ENCODE peak calls at places on chromosomes 3 and 15, in five cellular contexts. P is HepG2, X is A549, J is K562, V is GM12878. U is an unnamed sample.

GRCh38 chr3:49161808-49162530 is 4.2 kb downstream of the CCDC71 start:
- DNase-seq in P (no peak), X (no peak), J (no peak), V (no peak), U (no peak)

GRCh38 chr3:33488246-33488645 is 48.0 kb upstream of the UBP1 start:
- DNase-seq in P (no peak), X (no peak), J (no peak), V (no peak), U (no peak)

GRCh38 chr3:10223676-10224639 is 24.3 kb upstream of the TATDN2 start:
- DNase-seq in P (peak), X (peak), J (no peak), V (peak), U (no peak)

GRCh38 chr3:42654331-42655201 is 1.1 kb downstream of the ZBTB47 start:
- DNase-seq in P (peak), X (peak), J (peak), V (no peak), U (peak)

GRCh38 chr15:67405208-67406191 is 115.4 kb upstream of the C15orf61 start:
- DNase-seq in P (no peak), X (peak), J (peak), V (no peak), U (no peak)

GRCh38 chr3:187210555-187211327 is 13.5 kb downstream of the RTP1 start:
- DNase-seq in P (no peak), X (no peak), J (peak), V (no peak), U (no peak)

GRCh38 chr15:46518381-46518780 is 883.6 kb downstream of the SQOR start:
- DNase-seq in P (no peak), X (no peak), J (no peak), V (no peak), U (no peak)

GRCh38 chr15:65326109-65326508 is 21.6 kb downstream of the RNU5B-1 start:
- DNase-seq in P (no peak), X (no peak), J (no peak), V (no peak), U (no peak)

GRCh38 chr15:49046113-49046883 is at the start of gene SECISBP2L:
- DNase-seq in P (peak), X (peak), J (peak), V (peak), U (peak)

GRCh38 chr3:126127452-126127851 is 43.5 kb upstream of the SLC41A3 start:
- DNase-seq in P (no peak), X (no peak), J (no peak), V (no peak), U (peak)

GRCh38 chr3:59290358-59290757 is 240.5 kb upstream of the CFAP20DC start:
- DNase-seq in P (no peak), X (no peak), J (no peak), V (no peak), U (no peak)

GRCh38 chr15:70339551-70340517 is 242.1 kb upstream of the TLE3 start:
- DNase-seq in P (no peak), X (no peak), J (no peak), V (no peak), U (no peak)

GRCh38 chr3:163951397-163951987 is 1126.8 kb downstream of the SI start:
- DNase-seq in P (peak), X (no peak), J (no peak), V (no peak), U (no peak)

GRCh38 chr15:82739086-82739485 is 29.4 kb upstream of the AP3B2 start:
- DNase-seq in P (no peak), X (no peak), J (peak), V (no peak), U (no peak)

GRCh38 chr15:59295742-59296090 is 77.0 kb downstream of the MYO1E start:
- DNase-seq in P (no peak), X (no peak), J (no peak), V (no peak), U (no peak)

GRCh38 chr3:120498947-120499346 is 48.2 kb upstream of the FSTL1 start:
- DNase-seq in P (no peak), X (peak), J (no peak), V (no peak), U (no peak)

GRCh38 chr15:59315914-59316428 is 56.7 kb downstream of the MYO1E start:
- DNase-seq in P (no peak), X (no peak), J (no peak), V (no peak), U (no peak)

GRCh38 chr3:112390783-112391641 is 58.1 kb downstream of the CD200 start:
- DNase-seq in P (no peak), X (no peak), J (no peak), V (no peak), U (peak)

GRCh38 chr15:65835452-65835851 is 33.8 kb upstream of the RAB11A start:
- DNase-seq in P (no peak), X (no peak), J (no peak), V (no peak), U (no peak)

GRCh38 chr15:36925671-36926421 is 174.5 kb downstream of the MEIS2 start:
- DNase-seq in P (no peak), X (no peak), J (no peak), V (no peak), U (no peak)

GRCh38 chr15:101684877-101685276 is 32.7 kb upstream of the TM2D3 start:
- DNase-seq in P (no peak), X (no peak), J (no peak), V (no peak), U (no peak)

GRCh38 chr15:101679861-101680260 is 27.7 kb upstream of the TM2D3 start:
- DNase-seq in P (no peak), X (no peak), J (no peak), V (no peak), U (no peak)

GRCh38 chr15:101689901-101690300 is 34.4 kb downstream of the TARS3 start:
- DNase-seq in P (no peak), X (no peak), J (no peak), V (no peak), U (no peak)

GRCh38 chr15:101684384-101684783 is 32.2 kb upstream of the TM2D3 start:
- DNase-seq in P (no peak), X (peak), J (no peak), V (no peak), U (no peak)
- TF ChIP-seq HDAC2 in P (no peak), X (no peak), J (no peak), V (no peak), U (no peak)

DNA sequence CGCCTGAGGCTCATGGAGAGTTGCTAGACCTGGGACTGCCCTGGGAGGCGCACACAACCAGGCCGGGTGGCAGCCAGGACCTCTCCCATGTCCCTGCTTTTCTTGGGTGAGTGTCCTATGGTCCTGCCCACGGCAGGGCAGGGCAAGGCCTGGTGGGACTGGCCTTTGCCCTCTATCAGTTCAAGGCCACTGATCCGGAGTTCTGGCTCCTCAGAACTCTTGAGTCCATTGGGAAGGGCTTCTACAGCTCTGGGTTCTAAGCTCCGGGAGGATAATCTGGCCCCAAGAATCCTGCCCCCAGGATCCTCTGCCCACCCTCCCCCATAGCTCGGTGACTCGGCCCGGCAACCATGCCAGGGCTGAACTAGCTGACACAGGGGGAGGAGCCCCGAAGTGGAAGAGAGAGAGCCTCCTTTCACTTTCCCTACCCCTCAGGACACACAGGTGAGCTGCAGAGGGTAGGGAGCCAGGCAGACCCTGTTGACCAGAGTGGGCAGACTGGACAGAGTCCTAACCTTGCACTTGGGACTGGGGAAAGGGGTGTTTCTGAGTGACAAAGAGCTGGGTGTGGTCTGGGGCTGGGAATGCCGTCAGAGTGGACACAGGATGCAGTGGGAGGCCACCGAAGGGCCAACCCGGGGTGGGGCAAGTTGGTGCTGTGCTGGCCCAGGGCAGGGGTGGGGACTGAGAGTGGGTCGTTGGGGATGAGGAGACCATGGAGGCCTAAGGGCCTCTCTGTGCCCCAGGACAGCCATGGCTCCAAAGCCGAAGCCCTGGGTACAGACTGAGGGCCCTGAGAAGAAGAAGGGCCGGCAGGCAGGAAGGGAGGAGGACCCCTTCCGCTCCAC is 664 bp downstream of the PARP3 start:
- DNase-seq in P (peak), X (peak), J (peak), V (peak), U (no peak)
- TF ChIP-seq HDAC2 in P (no peak), X (no peak), J (no peak), V (no peak), U (no peak)

DNA sequence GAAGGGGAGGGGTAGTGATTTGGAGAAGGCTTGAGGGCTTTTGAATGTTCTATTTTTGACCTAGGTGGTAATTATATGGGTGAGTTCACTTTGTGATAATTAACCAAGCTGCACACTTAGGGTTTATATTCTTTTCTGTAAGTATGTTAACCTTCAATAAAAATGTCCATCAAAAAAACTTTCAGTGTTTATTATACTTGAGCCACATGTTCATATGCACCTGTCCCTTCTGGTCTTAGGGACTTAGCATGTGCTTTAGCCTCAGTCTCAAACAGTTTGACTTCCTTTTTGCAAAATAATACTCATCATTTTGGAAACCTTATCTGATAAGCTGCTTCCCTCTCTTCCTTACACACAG is 28.4 kb downstream of the PDE8A start:
- DNase-seq in P (no peak), X (no peak), J (no peak), V (no peak), U (no peak)
- TF ChIP-seq HDAC2 in P (no peak), X (no peak), J (no peak), V (no peak), U (no peak)

GRCh38 chr3:176755977-176756376 is 441.3 kb downstream of the TBL1XR1 start:
- DNase-seq in P (no peak), X (no peak), J (no peak), V (no peak), U (no peak)
- TF ChIP-seq HDAC2 in P (no peak), X (no peak), J (no peak), V (no peak), U (no peak)

GRCh38 chr3:192830279-192831110 is 87.2 kb downstream of the MB21D2 start:
- DNase-seq in P (no peak), X (no peak), J (no peak), V (no peak), U (no peak)
- TF ChIP-seq HDAC2 in P (no peak), X (no peak), J (no peak), V (no peak), U (no peak)

GRCh38 chr3:30300844-30301243 is 305.6 kb upstream of the TGFBR2 start:
- DNase-seq in P (peak), X (peak), J (no peak), V (no peak), U (no peak)
- TF ChIP-seq HDAC2 in P (no peak), X (no peak), J (no peak), V (no peak), U (no peak)

DNA sequence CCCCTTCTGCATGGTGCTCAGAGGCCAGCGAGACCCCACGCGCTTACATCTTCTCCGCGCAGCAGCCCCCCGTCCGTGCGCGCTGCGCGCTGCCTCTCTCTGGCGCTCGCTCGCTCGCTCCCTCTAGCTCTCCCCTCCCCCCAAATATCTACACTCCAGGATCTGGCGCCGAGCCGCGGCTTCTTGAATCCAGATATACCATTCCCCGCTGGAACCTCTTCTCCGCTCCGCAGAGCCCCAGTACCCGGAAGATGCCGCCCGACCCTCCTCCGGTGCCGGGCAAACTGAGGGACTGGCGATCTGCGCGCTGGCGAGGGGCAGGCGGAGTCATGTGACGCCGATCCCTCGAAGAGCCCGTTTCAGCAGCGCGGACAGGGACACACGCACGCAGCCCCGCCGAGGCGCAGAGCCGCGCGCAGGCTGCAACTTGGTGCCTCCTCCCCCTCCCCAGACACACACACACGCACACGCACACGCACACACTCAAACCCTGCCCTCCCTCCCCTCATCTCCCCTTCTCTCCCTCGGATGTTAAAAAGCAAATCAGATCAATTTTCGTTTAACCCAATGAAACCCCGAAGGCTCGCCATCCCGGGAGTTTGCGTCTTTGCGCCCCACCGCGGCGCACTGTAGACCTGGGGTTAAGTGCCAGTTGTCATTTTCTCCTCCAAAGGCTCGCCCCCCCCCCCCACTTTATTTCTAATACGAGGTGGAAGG is at the start of gene RASGRF1:
- DNase-seq in P (no peak), X (peak), J (no peak), V (no peak), U (no peak)
- TF ChIP-seq HDAC2 in P (no peak), X (no peak), J (no peak), V (no peak), U (no peak)

GRCh38 chr15:91104111-91104510 is 4.1 kb downstream of the SV2B start:
- DNase-seq in P (no peak), X (no peak), J (no peak), V (no peak), U (no peak)
- TF ChIP-seq HDAC2 in P (no peak), X (no peak), J (no peak), V (no peak), U (no peak)

GRCh38 chr3:196320110-196320509 is 2.1 kb upstream of the DYNLT2B start:
- DNase-seq in P (no peak), X (no peak), J (no peak), V (no peak), U (no peak)
- TF ChIP-seq HDAC2 in P (no peak), X (no peak), J (no peak), V (no peak), U (no peak)

GRCh38 chr15:93955197-93955596 is 276.2 kb upstream of the MCTP2 start:
- DNase-seq in P (peak), X (no peak), J (no peak), V (no peak), U (no peak)
- TF ChIP-seq HDAC2 in P (no peak), X (no peak), J (no peak), V (no peak), U (no peak)

U was measured in H1.